ENCODE peak calls at places on chromosomes 5 and 9, in eight cellular contexts. One of them, this sample, is unnamed.
A peak's percentile ranks its signal among the peaks of the same experiment; 100 is the strongest.

GRCh38 chr5:43993634-43994395 is 390.8 kb downstream of the NNT start:
- DNase-seq in AG04450: no peak
- DNase-seq in mucosa of descending colon: no peak
- DNase-seq in Jurkat, Clone E6-1: no peak
- DNase-seq in coronary artery: no peak
- DNase-seq in heart right ventricle: no peak
- DNase-seq in small intestine: no peak
- DNase-seq in spleen: no peak
- DNase-seq in this sample: no peak

GRCh38 chr9:111400564-111400898 is 70.5 kb upstream of the OR2K2 start:
- DNase-seq in AG04450: no peak
- DNase-seq in mucosa of descending colon: no peak
- DNase-seq in Jurkat, Clone E6-1: no peak
- DNase-seq in coronary artery: no peak
- DNase-seq in heart right ventricle: no peak
- DNase-seq in small intestine: no peak
- DNase-seq in spleen: no peak
- DNase-seq in this sample: no peak

GRCh38 chr5:171907731-171908343 is 98.6 kb downstream of the FBXW11 start:
- DNase-seq in AG04450: peak; percentile 43
- DNase-seq in mucosa of descending colon: no peak
- DNase-seq in Jurkat, Clone E6-1: peak; percentile 54
- DNase-seq in coronary artery: no peak
- DNase-seq in heart right ventricle: no peak
- DNase-seq in small intestine: peak; percentile 75
- DNase-seq in spleen: no peak
- DNase-seq in this sample: no peak

GRCh38 chr5:88929385-88929784 is 46.4 kb upstream of the MEF2C start:
- DNase-seq in AG04450: no peak
- DNase-seq in mucosa of descending colon: no peak
- DNase-seq in Jurkat, Clone E6-1: no peak
- DNase-seq in coronary artery: no peak
- DNase-seq in heart right ventricle: no peak
- DNase-seq in small intestine: no peak
- DNase-seq in spleen: no peak
- DNase-seq in this sample: no peak

GRCh38 chr9:3370715-3371114 is 155.1 kb downstream of the RFX3 start:
- DNase-seq in AG04450: no peak
- DNase-seq in mucosa of descending colon: no peak
- DNase-seq in Jurkat, Clone E6-1: no peak
- DNase-seq in coronary artery: no peak
- DNase-seq in heart right ventricle: no peak
- DNase-seq in small intestine: no peak
- DNase-seq in spleen: no peak
- DNase-seq in this sample: no peak

GRCh38 chr5:99686538-99686937 is 757.7 kb upstream of the CHD1 start:
- DNase-seq in AG04450: no peak
- DNase-seq in mucosa of descending colon: no peak
- DNase-seq in Jurkat, Clone E6-1: no peak
- DNase-seq in coronary artery: no peak
- DNase-seq in heart right ventricle: no peak
- DNase-seq in small intestine: no peak
- DNase-seq in spleen: no peak
- DNase-seq in this sample: no peak

GRCh38 chr5:176547811-176548210 is 1.3 kb upstream of the CDHR2 start:
- DNase-seq in AG04450: no peak
- DNase-seq in mucosa of descending colon: no peak
- DNase-seq in Jurkat, Clone E6-1: no peak
- DNase-seq in coronary artery: no peak
- DNase-seq in heart right ventricle: no peak
- DNase-seq in small intestine: peak; percentile 98
- DNase-seq in spleen: no peak
- DNase-seq in this sample: no peak

GRCh38 chr9:22103650-22104575 is 94.8 kb upstream of the CDKN2B start:
- DNase-seq in AG04450: no peak
- DNase-seq in mucosa of descending colon: no peak
- DNase-seq in Jurkat, Clone E6-1: no peak
- DNase-seq in coronary artery: no peak
- DNase-seq in heart right ventricle: no peak
- DNase-seq in small intestine: peak; percentile 96
- DNase-seq in spleen: no peak
- DNase-seq in this sample: no peak

GRCh38 chr9:122991370-122991830 is 42.1 kb upstream of the GPR21 start:
- DNase-seq in AG04450: peak; percentile 65
- DNase-seq in mucosa of descending colon: no peak
- DNase-seq in Jurkat, Clone E6-1: peak; percentile 32
- DNase-seq in coronary artery: no peak
- DNase-seq in heart right ventricle: no peak
- DNase-seq in small intestine: peak; percentile 64
- DNase-seq in spleen: no peak
- DNase-seq in this sample: no peak

GRCh38 chr9:134328341-134328840 is 2.1 kb downstream of the RXRA start:
- DNase-seq in AG04450: no peak
- DNase-seq in mucosa of descending colon: peak; percentile 77
- DNase-seq in Jurkat, Clone E6-1: no peak
- DNase-seq in coronary artery: no peak
- DNase-seq in heart right ventricle: no peak
- DNase-seq in small intestine: peak; percentile 77
- DNase-seq in spleen: no peak
- DNase-seq in this sample: peak; percentile 88
- H3K4me3 ChIP-seq in AG04450: peak overlapping the region; percentile 68
- H3K4me3 ChIP-seq in mucosa of descending colon: peak overlapping the region; percentile 14
- H3K4me3 ChIP-seq in Jurkat, Clone E6-1: no peak overlapping the region
- H3K4me3 ChIP-seq in coronary artery: peak overlapping the region; percentile 87
- H3K4me3 ChIP-seq in heart right ventricle: peak overlapping the region; percentile 70
- H3K4me3 ChIP-seq in small intestine: peak overlapping the region; percentile 20
- H3K4me3 ChIP-seq in spleen: peak overlapping the region; percentile 63
- H3K4me3 ChIP-seq in this sample: peak overlapping the region; percentile 77

DNA sequence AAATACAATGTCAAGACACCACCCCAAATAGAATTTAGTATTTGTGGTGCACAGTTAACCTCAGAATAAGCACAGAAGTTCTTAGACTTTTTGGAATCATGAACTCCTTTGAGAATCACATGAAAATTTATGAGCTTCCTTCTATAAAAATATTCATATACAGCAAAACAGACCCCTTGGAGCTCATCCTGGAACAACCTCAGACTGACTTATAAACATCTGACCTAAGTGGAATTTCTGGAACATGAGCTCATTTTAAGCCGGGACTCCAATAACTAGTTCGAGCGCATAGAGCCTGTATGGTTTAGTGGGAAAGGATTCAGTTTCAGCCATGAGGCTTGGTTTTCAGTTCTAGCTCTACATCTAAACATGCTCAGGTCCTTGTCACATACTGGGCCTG is 192.3 kb downstream of the DEPDC1B start:
- DNase-seq in AG04450: no peak
- DNase-seq in mucosa of descending colon: no peak
- DNase-seq in Jurkat, Clone E6-1: no peak
- DNase-seq in coronary artery: no peak
- DNase-seq in heart right ventricle: no peak
- DNase-seq in small intestine: no peak
- DNase-seq in spleen: no peak
- DNase-seq in this sample: no peak
- H3K4me3 ChIP-seq in AG04450: no peak overlapping the region
- H3K4me3 ChIP-seq in mucosa of descending colon: no peak overlapping the region
- H3K4me3 ChIP-seq in Jurkat, Clone E6-1: no peak overlapping the region
- H3K4me3 ChIP-seq in coronary artery: no peak overlapping the region
- H3K4me3 ChIP-seq in heart right ventricle: no peak overlapping the region
- H3K4me3 ChIP-seq in small intestine: no peak overlapping the region
- H3K4me3 ChIP-seq in spleen: no peak overlapping the region
- H3K4me3 ChIP-seq in this sample: no peak overlapping the region

GRCh38 chr5:111226556-111226955 is 2.4 kb downstream of the CAMK4 start:
- DNase-seq in AG04450: no peak
- DNase-seq in mucosa of descending colon: no peak
- DNase-seq in Jurkat, Clone E6-1: no peak
- DNase-seq in coronary artery: no peak
- DNase-seq in heart right ventricle: no peak
- DNase-seq in small intestine: no peak
- DNase-seq in spleen: no peak
- DNase-seq in this sample: no peak

GRCh38 chr5:111227805-111228204 is 3.6 kb downstream of the CAMK4 start:
- DNase-seq in AG04450: no peak
- DNase-seq in mucosa of descending colon: peak; percentile 68
- DNase-seq in Jurkat, Clone E6-1: peak; percentile 67
- DNase-seq in coronary artery: no peak
- DNase-seq in heart right ventricle: no peak
- DNase-seq in small intestine: peak; percentile 37
- DNase-seq in spleen: peak; percentile 76
- DNase-seq in this sample: no peak

GRCh38 chr5:111225926-111226325 is 1.7 kb downstream of the CAMK4 start:
- DNase-seq in AG04450: no peak
- DNase-seq in mucosa of descending colon: no peak
- DNase-seq in Jurkat, Clone E6-1: no peak
- DNase-seq in coronary artery: no peak
- DNase-seq in heart right ventricle: no peak
- DNase-seq in small intestine: no peak
- DNase-seq in spleen: no peak
- DNase-seq in this sample: no peak

GRCh38 chr5:111229126-111229525 is 4.9 kb downstream of the CAMK4 start:
- DNase-seq in AG04450: no peak
- DNase-seq in mucosa of descending colon: no peak
- DNase-seq in Jurkat, Clone E6-1: no peak
- DNase-seq in coronary artery: no peak
- DNase-seq in heart right ventricle: no peak
- DNase-seq in small intestine: no peak
- DNase-seq in spleen: no peak
- DNase-seq in this sample: no peak

GRCh38 chr5:111227226-111227782 is 3.1 kb downstream of the CAMK4 start:
- DNase-seq in AG04450: no peak
- DNase-seq in mucosa of descending colon: no peak
- DNase-seq in Jurkat, Clone E6-1: no peak
- DNase-seq in coronary artery: no peak
- DNase-seq in heart right ventricle: no peak
- DNase-seq in small intestine: no peak
- DNase-seq in spleen: no peak
- DNase-seq in this sample: no peak
- H3K4me3 ChIP-seq in AG04450: no peak overlapping the region
- H3K4me3 ChIP-seq in mucosa of descending colon: no peak overlapping the region
- H3K4me3 ChIP-seq in Jurkat, Clone E6-1: peak overlapping the region; percentile 87
- H3K4me3 ChIP-seq in coronary artery: no peak overlapping the region
- H3K4me3 ChIP-seq in heart right ventricle: no peak overlapping the region
- H3K4me3 ChIP-seq in small intestine: no peak overlapping the region
- H3K4me3 ChIP-seq in spleen: no peak overlapping the region
- H3K4me3 ChIP-seq in this sample: no peak overlapping the region

GRCh38 chr9:36828574-36829141 is 205.4 kb downstream of the PAX5 start:
- DNase-seq in AG04450: no peak
- DNase-seq in mucosa of descending colon: no peak
- DNase-seq in Jurkat, Clone E6-1: no peak
- DNase-seq in coronary artery: no peak
- DNase-seq in heart right ventricle: no peak
- DNase-seq in small intestine: no peak
- DNase-seq in spleen: no peak
- DNase-seq in this sample: no peak

GRCh38 chr9:36834736-36835135 is 199.3 kb downstream of the PAX5 start:
- DNase-seq in AG04450: no peak
- DNase-seq in mucosa of descending colon: no peak
- DNase-seq in Jurkat, Clone E6-1: no peak
- DNase-seq in coronary artery: no peak
- DNase-seq in heart right ventricle: no peak
- DNase-seq in small intestine: no peak
- DNase-seq in spleen: peak; percentile 82
- DNase-seq in this sample: peak; percentile 12

GRCh38 chr9:36833954-36834353 is 200.1 kb downstream of the PAX5 start:
- DNase-seq in AG04450: no peak
- DNase-seq in mucosa of descending colon: no peak
- DNase-seq in Jurkat, Clone E6-1: no peak
- DNase-seq in coronary artery: no peak
- DNase-seq in heart right ventricle: no peak
- DNase-seq in small intestine: no peak
- DNase-seq in spleen: no peak
- DNase-seq in this sample: peak; percentile 26

GRCh38 chr9:36832232-36832795 is 201.8 kb downstream of the PAX5 start:
- DNase-seq in AG04450: no peak
- DNase-seq in mucosa of descending colon: no peak
- DNase-seq in Jurkat, Clone E6-1: no peak
- DNase-seq in coronary artery: no peak
- DNase-seq in heart right ventricle: no peak
- DNase-seq in small intestine: no peak
- DNase-seq in spleen: no peak
- DNase-seq in this sample: peak; percentile 21

GRCh38 chr9:36831381-36832231 is 202.5 kb downstream of the PAX5 start:
- DNase-seq in AG04450: no peak
- DNase-seq in mucosa of descending colon: no peak
- DNase-seq in Jurkat, Clone E6-1: no peak
- DNase-seq in coronary artery: no peak
- DNase-seq in heart right ventricle: no peak
- DNase-seq in small intestine: no peak
- DNase-seq in spleen: peak; percentile 59
- DNase-seq in this sample: no peak
- H3K4me3 ChIP-seq in AG04450: no peak overlapping the region
- H3K4me3 ChIP-seq in mucosa of descending colon: no peak overlapping the region
- H3K4me3 ChIP-seq in Jurkat, Clone E6-1: no peak overlapping the region
- H3K4me3 ChIP-seq in coronary artery: no peak overlapping the region
- H3K4me3 ChIP-seq in heart right ventricle: no peak overlapping the region
- H3K4me3 ChIP-seq in small intestine: no peak overlapping the region
- H3K4me3 ChIP-seq in spleen: no peak overlapping the region
- H3K4me3 ChIP-seq in this sample: no peak overlapping the region

GRCh38 chr9:86126998-86127972 is 27.9 kb upstream of the GOLM1 start:
- DNase-seq in AG04450: peak; percentile 47
- DNase-seq in mucosa of descending colon: peak; percentile 89
- DNase-seq in Jurkat, Clone E6-1: peak; percentile 9
- DNase-seq in coronary artery: no peak
- DNase-seq in heart right ventricle: peak; percentile 17
- DNase-seq in small intestine: peak; percentile 98
- DNase-seq in spleen: no peak
- DNase-seq in this sample: peak; percentile 81

DNA sequence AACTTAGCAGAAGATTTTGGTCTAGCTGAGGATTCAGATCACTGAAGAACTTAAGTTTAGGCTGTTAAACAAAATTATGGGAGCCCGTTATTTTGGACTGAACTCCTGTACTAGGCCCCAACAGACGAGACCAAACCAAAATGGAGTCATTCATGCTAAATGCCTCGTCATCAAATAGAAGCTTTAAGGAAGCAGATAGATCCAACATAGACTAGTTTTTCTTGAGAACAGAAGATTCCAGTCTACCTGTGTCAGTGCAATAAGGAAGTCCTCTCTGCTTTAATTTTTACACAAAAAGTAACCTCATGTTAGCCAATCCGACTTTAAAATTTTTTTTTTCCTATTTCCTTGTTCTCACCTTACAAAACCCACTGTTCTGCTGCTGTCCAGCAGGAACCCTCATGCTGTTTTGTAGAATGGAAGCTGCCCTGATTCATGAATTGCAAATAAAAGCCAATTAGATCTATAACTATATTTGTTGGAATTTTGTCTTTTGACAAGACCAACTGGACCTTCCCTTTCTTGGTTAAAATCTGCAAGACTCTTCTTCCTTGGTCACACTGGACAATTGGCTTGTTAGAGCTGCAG is 29.0 kb upstream of the GOLM1 start:
- DNase-seq in AG04450: no peak
- DNase-seq in mucosa of descending colon: no peak
- DNase-seq in Jurkat, Clone E6-1: no peak
- DNase-seq in coronary artery: no peak
- DNase-seq in heart right ventricle: no peak
- DNase-seq in small intestine: no peak
- DNase-seq in spleen: no peak
- DNase-seq in this sample: no peak
- H3K4me3 ChIP-seq in AG04450: no peak overlapping the region
- H3K4me3 ChIP-seq in mucosa of descending colon: no peak overlapping the region
- H3K4me3 ChIP-seq in Jurkat, Clone E6-1: no peak overlapping the region
- H3K4me3 ChIP-seq in coronary artery: no peak overlapping the region
- H3K4me3 ChIP-seq in heart right ventricle: no peak overlapping the region
- H3K4me3 ChIP-seq in small intestine: no peak overlapping the region
- H3K4me3 ChIP-seq in spleen: no peak overlapping the region
- H3K4me3 ChIP-seq in this sample: no peak overlapping the region

This sample was measured in Caco-2.